ENCODE peak calls at places on chromosomes 3 and 15, in seven cellular contexts. C is posterior cingulate gyrus, R is fibroblast of mammary gland, K is Right ventricle myocardium superior, X is DMS153, D is T-helper 17 cell, E is right atrium auricular region. Z is an unnamed sample.
A peak's percentile ranks its signal among the peaks of the same experiment; 100 is the strongest.

GRCh38 chr3:119898478-119899177 is 116.7 kb downstream of the NR1I2 start:
- DNase-seq in C (no peak), E (no peak), R (peak; percentile 78), X (no peak), K (no peak), D (no peak), Z (no peak)

GRCh38 chr15:92960996-92961681 is 61.0 kb downstream of the CHD2 start:
- DNase-seq in E (no peak), C (no peak), X (no peak), R (no peak), D (no peak), K (no peak), Z (no peak)

GRCh38 chr3:154334973-154335420 is 10.7 kb upstream of the DHX36 start:
- DNase-seq in X (no peak), R (peak; percentile 61), C (no peak), D (no peak), E (no peak), K (no peak), Z (no peak)

GRCh38 chr3:127970966-127971592 is 56.0 kb downstream of the KBTBD12 start:
- DNase-seq in C (no peak), K (no peak), D (no peak), E (no peak), R (peak; percentile 62), X (peak; percentile 49), Z (no peak)

GRCh38 chr3:138406606-138407005 is 27.8 kb upstream of the ESYT3 start:
- DNase-seq in X (no peak), R (no peak), D (no peak), K (no peak), E (no peak), C (no peak), Z (no peak)

GRCh38 chr3:18425641-18426403 is 683 bp upstream of the SATB1 start:
- DNase-seq in E (no peak), D (peak; percentile 68), R (no peak), C (peak; percentile 80), X (no peak), K (peak; percentile 66), Z (peak; percentile 65)

GRCh38 chr3:48268381-48268935 is 27.6 kb downstream of the ZNF589 start:
- DNase-seq in C (peak; percentile 75), D (peak; percentile 57), R (peak; percentile 33), E (no peak), X (peak; percentile 85), K (no peak), Z (peak; percentile 72)

GRCh38 chr3:463793-464192 is 267.2 kb downstream of the CHL1 start:
- DNase-seq in K (no peak), C (no peak), E (no peak), X (no peak), R (no peak), D (no peak), Z (no peak)

GRCh38 chr3:18035641-18036466 is 293.4 kb upstream of the TBC1D5 start:
- DNase-seq in X (no peak), D (no peak), R (no peak), K (no peak), E (no peak), C (no peak), Z (no peak)

GRCh38 chr3:126136428-126137220 is 43.8 kb downstream of the ALDH1L1 start:
- DNase-seq in R (no peak), C (peak; percentile 49), K (no peak), X (no peak), D (no peak), E (no peak), Z (peak; percentile 29)

GRCh38 chr3:42698911-42699230 is 3.7 kb downstream of the HHATL start:
- DNase-seq in X (no peak), D (no peak), K (no peak), E (peak; percentile 53), R (no peak), C (no peak), Z (peak; percentile 41)

GRCh38 chr3:161096771-161097367 is 8.3 kb downstream of the B3GALNT1 start:
- DNase-seq in C (no peak), X (peak; percentile 20), E (no peak), D (no peak), R (no peak), K (no peak), Z (no peak)

GRCh38 chr3:115330406-115330805 is 183.3 kb upstream of the ZBTB20 start:
- DNase-seq in X (peak; percentile 14), K (no peak), E (no peak), C (no peak), R (peak; percentile 69), D (no peak), Z (no peak)

GRCh38 chr15:47185222-47185800 is 532.0 kb upstream of the SEMA6D start:
- DNase-seq in R (no peak), C (no peak), D (no peak), E (no peak), K (no peak), X (no peak), Z (no peak)

GRCh38 chr3:11155341-11156025 is 1.2 kb downstream of the HRH1 start:
- DNase-seq in E (peak; percentile 83), K (peak; percentile 80), C (peak; percentile 94), R (peak; percentile 85), D (no peak), X (peak; percentile 13), Z (peak; percentile 80)

GRCh38 chr15:78810377-78811123 is 714 bp downstream of the ADAMTS7 start:
- DNase-seq in C (no peak), K (peak; percentile 85), R (peak; percentile 27), X (no peak), D (no peak), E (no peak), Z (peak; percentile 62)

GRCh38 chr15:55992769-55993110 is 672 bp downstream of the NEDD4 start:
- DNase-seq in K (no peak), X (no peak), R (no peak), E (no peak), D (no peak), C (no peak), Z (no peak)

GRCh38 chr3:171775943-171776342 is 34.3 kb downstream of the PLD1 start:
- DNase-seq in E (no peak), C (no peak), D (no peak), X (no peak), K (no peak), R (no peak), Z (no peak)

GRCh38 chr3:160691151-160691550 is 14.2 kb downstream of the ARL14 start:
- DNase-seq in D (no peak), R (no peak), C (no peak), E (no peak), X (no peak), K (no peak), Z (no peak)

GRCh38 chr3:9932843-9933560 is 632 bp upstream of the CRELD1 start:
- DNase-seq in D (peak; percentile 82), R (peak; percentile 75), E (peak; percentile 90), X (peak; percentile 13), C (peak; percentile 90), K (peak; percentile 89), Z (peak; percentile 88)

GRCh38 chr15:66503780-66504562 is 684 bp downstream of the RPL4 start:
- DNase-seq in R (peak; percentile 22), C (no peak), E (no peak), X (no peak), D (no peak), K (no peak), Z (no peak)

GRCh38 chr15:58307313-58307961 is 124.4 kb upstream of the LIPC start:
- DNase-seq in C (no peak), K (no peak), X (no peak), E (no peak), R (peak; percentile 86), D (no peak), Z (no peak)

GRCh38 chr3:8324727-8325126 is 176.9 kb upstream of the LMCD1 start:
- DNase-seq in E (no peak), C (peak; percentile 79), K (peak; percentile 54), R (peak; percentile 50), D (peak; percentile 45), X (no peak), Z (no peak)

GRCh38 chr3:56720836-56721235 is 37.8 kb upstream of the TASOR start:
- DNase-seq in R (no peak), C (no peak), K (no peak), E (no peak), D (no peak), X (no peak), Z (no peak)

GRCh38 chr15:64634576-64635485 is 140.6 kb downstream of the RBPMS2 start:
- DNase-seq in X (peak; percentile 17), E (no peak), C (no peak), K (no peak), D (no peak), R (no peak), Z (no peak)

GRCh38 chr3:56144792-56145191 is 323.5 kb downstream of the ERC2 start:
- DNase-seq in K (no peak), X (no peak), C (no peak), D (no peak), E (no peak), R (peak; percentile 34), Z (no peak)

GRCh38 chr3:106332884-106333283 is 464.1 kb upstream of the CBLB start:
- DNase-seq in C (no peak), E (no peak), K (no peak), X (no peak), R (peak; percentile 30), D (no peak), Z (no peak)

GRCh38 chr3:159751754-159752153 is 236.9 kb upstream of the IL12A start:
- DNase-seq in R (peak; percentile 33), E (no peak), X (no peak), D (no peak), K (no peak), C (no peak), Z (no peak)

GRCh38 chr3:16427309-16427965 is 86.1 kb downstream of the RFTN1 start:
- DNase-seq in R (peak; percentile 97), E (no peak), K (no peak), C (no peak), D (no peak), X (no peak), Z (no peak)

GRCh38 chr3:67357610-67358458 is 296.6 kb downstream of the SUCLG2 start:
- DNase-seq in D (no peak), C (no peak), E (no peak), X (peak; percentile 37), R (peak; percentile 27), K (no peak), Z (no peak)

GRCh38 chr3:56851966-56852884 is 50.5 kb upstream of the ARHGEF3 start:
- DNase-seq in K (no peak), E (no peak), R (peak; percentile 28), C (no peak), D (no peak), X (no peak), Z (no peak)

GRCh38 chr3:62201438-62202035 is 171.8 kb downstream of the FEZF2 start:
- DNase-seq in X (no peak), K (no peak), C (no peak), E (no peak), R (peak; percentile 52), D (no peak), Z (no peak)

GRCh38 chr3:61173685-61174084 is 77.6 kb downstream of the FHIT start:
- DNase-seq in K (no peak), R (no peak), D (no peak), E (no peak), C (no peak), X (no peak), Z (no peak)

GRCh38 chr3:197809356-197810020 is 18.4 kb downstream of the LRCH3 start:
- DNase-seq in R (peak; percentile 79), C (no peak), E (no peak), X (no peak), D (no peak), K (no peak), Z (no peak)

GRCh38 chr3:134155456-134155855 is 95.2 kb downstream of the RYK start:
- DNase-seq in C (no peak), K (no peak), R (no peak), X (no peak), E (no peak), D (no peak), Z (no peak)

GRCh38 chr15:80455668-80456442 is 51.7 kb downstream of the ARNT2 start:
- DNase-seq in D (peak; percentile 15), R (peak; percentile 89), X (peak; percentile 5), E (no peak), K (peak; percentile 52), C (peak; percentile 84), Z (peak; percentile 57)

GRCh38 chr15:77173487-77173886 is 102.6 kb upstream of the TSPAN3 start:
- DNase-seq in D (no peak), C (no peak), K (no peak), E (no peak), X (no peak), R (no peak), Z (no peak)

GRCh38 chr15:28022961-28023360 is 76.2 kb downstream of the OCA2 start:
- DNase-seq in R (no peak), C (no peak), K (no peak), E (no peak), X (no peak), D (no peak), Z (no peak)

Z was measured in ureter.